ENCODE peak calls at places on chromosomes 5 and 9, in seven cellular contexts. K is sigmoid colon, H is GM12878, I is transverse colon, G is esophagus muscularis mucosa, N is K562, V is HepG2. B is an unnamed sample. For H3K4me1, the result is how much of the 10 kb centered on the place peaks cover.

GRCh38 chr5:74648835-74649286 is 8.3 kb upstream of the ENC1 start:
- DNase-seq in N (peak), G (no peak), H (no peak), V (peak), K (no peak), I (no peak), B (no peak)

GRCh38 chr5:149371296-149371962 is 7.7 kb downstream of the IL17B start:
- DNase-seq in K (no peak), I (peak), N (peak), G (no peak), V (peak), H (no peak), B (no peak)

GRCh38 chr9:38244971-38245370 is 147.5 kb upstream of the ALDH1B1 start:
- DNase-seq in V (no peak), I (no peak), G (no peak), K (no peak), N (no peak), H (no peak), B (no peak)

GRCh38 chr9:34252670-34253459 is 74.0 kb downstream of the UBAP1 start:
- DNase-seq in G (no peak), K (peak), I (no peak), N (peak), V (peak), H (no peak), B (peak)

GRCh38 chr5:159825551-159826051 is 90.7 kb upstream of the ADRA1B start:
- DNase-seq in G (peak), K (no peak), N (no peak), H (peak), I (peak), V (no peak), B (no peak)

GRCh38 chr5:138033275-138033808 is 463 bp upstream of the FAM13B start:
- DNase-seq in H (no peak), N (no peak), V (no peak), K (no peak), I (no peak), G (peak), B (no peak)

GRCh38 chr9:117546894-117547293 is 132.0 kb upstream of the ASTN2 start:
- DNase-seq in G (no peak), K (no peak), N (no peak), I (peak), V (no peak), H (no peak), B (no peak)

GRCh38 chr5:32628049-32628803 is 42.9 kb downstream of the SUB1 start:
- DNase-seq in I (no peak), N (no peak), G (no peak), H (no peak), V (peak), K (no peak), B (no peak)

GRCh38 chr9:81557957-81558791 is 131.2 kb downstream of the TLE1 start:
- DNase-seq in N (no peak), G (no peak), V (no peak), K (no peak), H (no peak), I (no peak), B (peak)

GRCh38 chr5:9546973-9547947 is 1.4 kb upstream of the SEMA5A start:
- DNase-seq in I (peak), G (no peak), H (no peak), V (no peak), N (no peak), K (no peak), B (peak)

GRCh38 chr5:72402959-72403628 is 82.9 kb downstream of the PTCD2 start:
- DNase-seq in N (peak), H (no peak), K (no peak), I (no peak), G (no peak), V (no peak), B (no peak)

GRCh38 chr5:160083012-160083436 is 36.2 kb downstream of the PWWP2A start:
- DNase-seq in N (no peak), H (no peak), G (no peak), I (no peak), K (no peak), V (no peak), B (no peak)

GRCh38 chr9:125484632-125485282 is 222.3 kb downstream of the MAPKAP1 start:
- DNase-seq in G (peak), I (no peak), H (no peak), V (no peak), N (no peak), K (peak), B (no peak)

GRCh38 chr9:112265391-112265790 is 68.0 kb downstream of the PTBP3 start:
- DNase-seq in G (no peak), I (no peak), K (no peak), N (no peak), V (no peak), H (no peak), B (no peak)

GRCh38 chr9:95497772-95498171 is 19.0 kb downstream of the PTCH1 start:
- DNase-seq in H (no peak), G (no peak), V (no peak), N (no peak), K (no peak), I (no peak), B (no peak)

GRCh38 chr9:124697326-124698200 is 73.5 kb downstream of the NR6A1 start:
- DNase-seq in V (no peak), G (no peak), K (no peak), N (no peak), H (no peak), I (no peak), B (no peak)

GRCh38 chr9:3125602-3126392 is 281.9 kb upstream of the PUM3 start:
- DNase-seq in G (no peak), V (no peak), K (no peak), I (no peak), H (no peak), N (no peak), B (no peak)

GRCh38 chr5:167167191-167167590 is 1124.3 kb upstream of the WWC1 start:
- DNase-seq in H (no peak), I (no peak), V (no peak), G (no peak), N (no peak), K (no peak), B (no peak)

GRCh38 chr5:80181618-80182211 is 74.1 kb downstream of the SERINC5 start:
- DNase-seq in G (no peak), V (peak), I (peak), N (no peak), K (no peak), H (no peak), B (no peak)

GRCh38 chr9:89465726-89466308 is 32.1 kb downstream of the SEMA4D start:
- DNase-seq in G (no peak), V (no peak), N (no peak), K (peak), H (no peak), I (no peak), B (no peak)

GRCh38 chr5:172499287-172499686 is 45.0 kb upstream of the SH3PXD2B start:
- DNase-seq in H (no peak), G (peak), V (no peak), I (no peak), N (no peak), K (peak), B (no peak)

GRCh38 chr5:71744009-71744792 is 25.1 kb downstream of the CARTPT start:
- DNase-seq in G (peak), V (no peak), K (no peak), I (peak), N (no peak), H (no peak), B (no peak)

GRCh38 chr5:71860048-71860447 is 141.0 kb downstream of the CARTPT start:
- DNase-seq in V (no peak), G (no peak), H (no peak), N (no peak), I (no peak), K (no peak), B (no peak)

GRCh38 chr9:136466155-136466541 is 16.7 kb downstream of the SEC16A start:
- DNase-seq in H (no peak), V (no peak), G (no peak), N (no peak), K (no peak), I (no peak), B (no peak)

GRCh38 chr9:128611600-128612394 is 44.9 kb downstream of the DYNC2I2 start:
- DNase-seq in H (no peak), I (no peak), K (no peak), G (no peak), V (no peak), N (no peak), B (no peak)

GRCh38 chr5:72356361-72356760 is 36.2 kb downstream of the PTCD2 start:
- DNase-seq in H (no peak), N (no peak), I (no peak), K (no peak), V (no peak), G (no peak), B (no peak)

GRCh38 chr9:83992407-83992806 is 11.8 kb downstream of the RMI1 start:
- DNase-seq in H (no peak), V (peak), G (no peak), K (no peak), N (no peak), I (no peak), B (no peak)

GRCh38 chr5:10789726-10790125 is 28.7 kb upstream of the DAP start:
- DNase-seq in I (no peak), V (no peak), N (no peak), H (no peak), G (no peak), K (no peak), B (no peak)

GRCh38 chr9:270657-271237 is 56.1 kb downstream of the DOCK8 start:
- DNase-seq in G (no peak), I (no peak), N (no peak), K (no peak), H (no peak), V (no peak), B (no peak)

GRCh38 chr5:56564451-56565223 is 250.7 kb upstream of the MAP3K1 start:
- DNase-seq in K (no peak), V (peak), I (no peak), H (no peak), G (peak), N (no peak), B (no peak)

GRCh38 chr5:132526290-132526973 is 16.9 kb downstream of the IL5 start:
- DNase-seq in I (peak), N (peak), G (no peak), V (peak), K (no peak), H (peak), B (no peak)

GRCh38 chr9:137648396-137648795 is 29.6 kb downstream of the EHMT1 start:
- DNase-seq in I (no peak), G (no peak), H (no peak), K (no peak), N (no peak), V (no peak), B (no peak)

GRCh38 chr5:143495124-143495523 is 91.6 kb upstream of the NR3C1 start:
- DNase-seq in H (no peak), N (no peak), G (no peak), V (peak), I (no peak), K (no peak), B (no peak)

GRCh38 chr5:21067724-21068123 is 1079.7 kb upstream of the CDH18 start:
- DNase-seq in G (no peak), K (no peak), V (no peak), H (no peak), I (no peak), N (no peak), B (no peak)

GRCh38 chr5:77993799-77994318 is 217.7 kb upstream of the TBCA start:
- DNase-seq in N (no peak), V (no peak), I (no peak), H (no peak), G (no peak), K (no peak), B (no peak)

GRCh38 chr9:84997472-84997871 is 327.9 kb downstream of the NTRK2 start:
- DNase-seq in V (no peak), K (no peak), N (no peak), G (no peak), I (no peak), H (no peak), B (no peak)

GRCh38 chr5:172524573-172525021 is 70.3 kb upstream of the SH3PXD2B start:
- DNase-seq in V (no peak), H (no peak), N (no peak), K (peak), G (peak), I (peak), B (no peak)

GRCh38 chr5:158451203-158451982 is 592.4 kb upstream of the CLINT1 start:
- DNase-seq in V (no peak), I (peak), N (no peak), K (peak), G (no peak), H (no peak), B (no peak)

GRCh38 chr5:142872795-142873194 is 102.6 kb downstream of the ARHGAP26 start:
- DNase-seq in V (no peak), N (no peak), I (peak), H (no peak), G (no peak), K (no peak), B (no peak)

GRCh38 chr5:175796536-175797499 is 74.6 kb upstream of the CPLX2 start:
- DNase-seq in K (no peak), I (peak), H (no peak), N (peak), G (no peak), V (peak), B (peak)
- TF ChIP-seq EP300 in K (no peak), I (no peak), H (no peak), N (no peak), G (no peak), V (no peak), B (no peak)

GRCh38 chr9:105447814-105448812 is at the start of gene FSD1L:
- DNase-seq in K (peak), N (peak), H (peak), V (peak), I (peak), G (peak), B (peak)
- TF ChIP-seq POLR2A in K (no peak), N (peak), H (peak), V (no peak), I (peak), G (peak), B (no peak)

GRCh38 chr5:179621551-179621971 is 1.9 kb downstream of the HNRNPH1 start:
- DNase-seq in G (no peak), I (no peak), K (peak), H (no peak), V (no peak), N (no peak), B (no peak)

GRCh38 chr5:179619776-179620175 is 3.7 kb downstream of the HNRNPH1 start:
- DNase-seq in N (no peak), G (no peak), H (no peak), V (no peak), K (no peak), I (no peak), B (no peak)

GRCh38 chr5:179618923-179619554 is 4.4 kb downstream of the HNRNPH1 start:
- DNase-seq in I (no peak), N (no peak), V (no peak), H (no peak), K (peak), G (no peak), B (no peak)

GRCh38 chr5:179620293-179620692 is 3.2 kb downstream of the HNRNPH1 start:
- DNase-seq in N (no peak), K (no peak), G (no peak), V (no peak), I (no peak), H (no peak), B (no peak)

GRCh38 chr5:179620703-179621350 is 2.6 kb downstream of the HNRNPH1 start:
- DNase-seq in G (no peak), I (no peak), V (no peak), K (peak), H (no peak), N (no peak), B (no peak)
- H3K4me1 ChIP-seq in G (half or more), I (half or more), V (half or more), K (half or more), H (under half), N (under half), B (half or more)

DNA sequence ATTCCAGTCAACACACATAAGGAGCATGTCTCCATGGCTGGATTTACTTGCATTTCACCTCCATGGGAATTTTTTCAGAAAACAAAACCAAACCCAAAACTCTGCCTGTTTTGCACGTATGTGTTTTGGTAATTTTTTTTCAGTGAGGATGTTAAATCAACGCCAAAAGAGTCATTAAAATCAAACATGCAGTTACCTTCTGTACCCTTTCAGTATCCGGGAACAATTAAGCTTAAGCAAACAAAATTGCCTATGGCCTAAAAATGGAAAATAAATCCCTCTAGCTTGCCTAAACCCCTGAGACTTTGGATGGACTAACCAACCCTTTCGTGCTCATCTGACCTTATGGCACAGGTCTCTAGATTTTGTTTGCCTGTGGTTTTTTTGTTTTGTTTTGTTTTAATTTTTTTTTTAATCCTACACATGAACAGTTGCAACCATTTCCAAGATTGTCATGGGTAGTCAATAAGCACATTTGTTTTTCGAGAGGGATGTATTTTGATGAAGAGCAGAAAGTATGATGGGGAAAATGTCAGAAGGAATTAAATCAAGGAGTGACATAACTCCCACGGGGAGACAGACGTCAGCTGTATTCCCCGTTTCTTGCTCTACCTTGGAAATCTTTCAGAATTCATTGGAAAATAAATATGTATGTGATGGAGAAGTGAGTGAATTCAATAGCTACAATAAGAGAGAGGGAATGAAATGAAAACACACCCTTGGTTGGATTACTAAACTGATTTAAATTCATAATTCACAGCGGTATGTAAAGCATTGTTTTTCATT is 209.4 kb upstream of the KLF4 start:
- DNase-seq in V (no peak), G (no peak), H (no peak), I (no peak), N (no peak), K (no peak), B (no peak)
- TF ChIP-seq EP300 in V (no peak), G (no peak), H (no peak), I (no peak), N (no peak), K (no peak), B (no peak)

GRCh38 chr9:4303002-4303401 is 3.1 kb upstream of the GLIS3 start:
- DNase-seq in N (no peak), I (no peak), K (no peak), H (no peak), G (no peak), V (no peak), B (no peak)

GRCh38 chr9:4305586-4305985 is 5.7 kb upstream of the GLIS3 start:
- DNase-seq in I (no peak), N (no peak), V (no peak), H (no peak), K (no peak), G (no peak), B (no peak)

GRCh38 chr9:4306788-4307144 is 6.9 kb upstream of the GLIS3 start:
- DNase-seq in G (no peak), N (no peak), H (no peak), K (no peak), I (no peak), V (no peak), B (no peak)

GRCh38 chr9:4306066-4306787 is 6.4 kb upstream of the GLIS3 start:
- DNase-seq in I (no peak), V (peak), G (no peak), N (no peak), H (no peak), K (no peak), B (no peak)

DNA sequence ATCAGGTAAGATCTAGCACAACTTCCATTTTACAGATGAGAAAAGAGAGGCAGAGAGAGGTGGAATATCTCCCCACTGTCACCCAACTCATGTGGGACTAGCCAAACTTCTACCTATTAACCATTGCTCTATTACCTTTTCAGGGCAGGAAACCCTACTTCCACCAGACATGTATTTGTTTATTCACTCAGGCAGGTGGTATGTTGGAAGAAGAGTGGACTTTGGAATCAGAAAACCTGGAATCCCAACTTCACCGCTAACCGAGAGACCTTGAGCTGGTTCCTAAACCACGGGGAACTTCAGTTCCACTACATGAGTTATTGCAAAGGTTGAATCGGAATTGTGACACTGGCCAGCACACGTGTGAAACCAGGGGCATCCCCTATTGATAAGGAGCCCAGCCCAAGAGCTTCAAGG is 5.2 kb upstream of the GLIS3 start:
- DNase-seq in H (no peak), I (no peak), K (no peak), V (peak), G (no peak), N (no peak), B (no peak)
- TF ChIP-seq POLR2A in H (no peak), I (no peak), K (no peak), V (no peak), G (no peak), N (no peak), B (no peak)